ENCODE peak calls at places on chromosomes 3 and 15, in eight cellular contexts. One of them, this sample, is unnamed.

GRCh38 chr3:149494759-149495580 is 20.5 kb downstream of the TM4SF4 start:
- DNase-seq in stimulated activated CD4-positive, alpha-beta T cell treated with anti-CD3 and anti-CD28 coated beads, Interleukin-4, amount 100 ng/mL, for 24 hours: no peak
- DNase-seq in T-helper 2 cell: no peak
- DNase-seq in brain microvascular endothelial cell: peak
- DNase-seq in neural progenitor cell: no peak
- DNase-seq in lower lobe of right lung: no peak
- DNase-seq in NCI-H1694 treated with DMSO at 0.1 percent for 48 hours: no peak
- DNase-seq in foreskin fibroblast: peak
- DNase-seq in this sample: no peak

GRCh38 chr15:91694131-91694828 is 159.2 kb upstream of the SLCO3A1 start:
- DNase-seq in NCI-H1694 treated with DMSO at 0.1 percent for 48 hours: peak
- DNase-seq in foreskin fibroblast: no peak
- DNase-seq in neural progenitor cell: no peak
- DNase-seq in lower lobe of right lung: no peak
- DNase-seq in T-helper 2 cell: no peak
- DNase-seq in stimulated activated CD4-positive, alpha-beta T cell treated with anti-CD3 and anti-CD28 coated beads, Interleukin-4, amount 100 ng/mL, for 24 hours: no peak
- DNase-seq in brain microvascular endothelial cell: no peak
- DNase-seq in this sample: no peak

GRCh38 chr3:171810278-171811058 is at the start of gene PLD1:
- DNase-seq in lower lobe of right lung: peak
- DNase-seq in foreskin fibroblast: peak
- DNase-seq in T-helper 2 cell: peak
- DNase-seq in neural progenitor cell: peak
- DNase-seq in NCI-H1694 treated with DMSO at 0.1 percent for 48 hours: no peak
- DNase-seq in stimulated activated CD4-positive, alpha-beta T cell treated with anti-CD3 and anti-CD28 coated beads, Interleukin-4, amount 100 ng/mL, for 24 hours: peak
- DNase-seq in brain microvascular endothelial cell: peak
- DNase-seq in this sample: peak

GRCh38 chr3:45026038-45026437 is at the start of gene CLEC3B:
- DNase-seq in neural progenitor cell: no peak
- DNase-seq in lower lobe of right lung: peak
- DNase-seq in NCI-H1694 treated with DMSO at 0.1 percent for 48 hours: no peak
- DNase-seq in stimulated activated CD4-positive, alpha-beta T cell treated with anti-CD3 and anti-CD28 coated beads, Interleukin-4, amount 100 ng/mL, for 24 hours: no peak
- DNase-seq in T-helper 2 cell: no peak
- DNase-seq in brain microvascular endothelial cell: peak
- DNase-seq in foreskin fibroblast: peak
- DNase-seq in this sample: no peak

GRCh38 chr15:50345298-50345697 is 9.7 kb downstream of the GABPB1 start:
- DNase-seq in brain microvascular endothelial cell: no peak
- DNase-seq in neural progenitor cell: no peak
- DNase-seq in stimulated activated CD4-positive, alpha-beta T cell treated with anti-CD3 and anti-CD28 coated beads, Interleukin-4, amount 100 ng/mL, for 24 hours: no peak
- DNase-seq in lower lobe of right lung: no peak
- DNase-seq in NCI-H1694 treated with DMSO at 0.1 percent for 48 hours: no peak
- DNase-seq in T-helper 2 cell: no peak
- DNase-seq in foreskin fibroblast: no peak
- DNase-seq in this sample: no peak

GRCh38 chr15:60052796-60053195 is 48.7 kb downstream of the FOXB1 start:
- DNase-seq in NCI-H1694 treated with DMSO at 0.1 percent for 48 hours: no peak
- DNase-seq in neural progenitor cell: no peak
- DNase-seq in stimulated activated CD4-positive, alpha-beta T cell treated with anti-CD3 and anti-CD28 coated beads, Interleukin-4, amount 100 ng/mL, for 24 hours: no peak
- DNase-seq in brain microvascular endothelial cell: no peak
- DNase-seq in T-helper 2 cell: no peak
- DNase-seq in foreskin fibroblast: no peak
- DNase-seq in lower lobe of right lung: no peak
- DNase-seq in this sample: no peak

GRCh38 chr3:50474717-50475116 is 28.7 kb downstream of the CACNA2D2 start:
- DNase-seq in stimulated activated CD4-positive, alpha-beta T cell treated with anti-CD3 and anti-CD28 coated beads, Interleukin-4, amount 100 ng/mL, for 24 hours: no peak
- DNase-seq in neural progenitor cell: no peak
- DNase-seq in foreskin fibroblast: peak
- DNase-seq in NCI-H1694 treated with DMSO at 0.1 percent for 48 hours: no peak
- DNase-seq in T-helper 2 cell: no peak
- DNase-seq in lower lobe of right lung: no peak
- DNase-seq in brain microvascular endothelial cell: peak
- DNase-seq in this sample: no peak

GRCh38 chr15:90064931-90065681 is 37.2 kb downstream of the IDH2 start:
- DNase-seq in NCI-H1694 treated with DMSO at 0.1 percent for 48 hours: no peak
- DNase-seq in neural progenitor cell: no peak
- DNase-seq in stimulated activated CD4-positive, alpha-beta T cell treated with anti-CD3 and anti-CD28 coated beads, Interleukin-4, amount 100 ng/mL, for 24 hours: no peak
- DNase-seq in foreskin fibroblast: no peak
- DNase-seq in brain microvascular endothelial cell: peak
- DNase-seq in lower lobe of right lung: peak
- DNase-seq in T-helper 2 cell: no peak
- DNase-seq in this sample: no peak

This sample was measured in NCI-H2029 treated with DMSO at 0.1 percent for 48 hours.